ENCODE peak calls at places on chromosome 22, in nine cellular contexts. C, H, Q, Y, X, L, Z, D and E are unnamed samples.

GRCh38 chr22:38772624-38772873 is 16.8 kb upstream of the SUN2 start:
- DNase-seq in C (no peak), X (no peak), Q (no peak), Y (no peak), Z (no peak), H (no peak), L (no peak), D (no peak), E (no peak)

GRCh38 chr22:48649031-48649430 is 1178.6 kb downstream of the BRD1 start:
- DNase-seq in Z (no peak), Q (no peak), Y (no peak), L (no peak), X (no peak), H (no peak), C (no peak), D (no peak), E (no peak)

GRCh38 chr22:23204541-23205157 is 24.3 kb downstream of the BCR start:
- DNase-seq in Z (peak), X (peak), C (no peak), H (no peak), Q (no peak), D (no peak), L (no peak), Y (peak), E (no peak)

GRCh38 chr22:40727607-40728325 is 48.5 kb downstream of the MCHR1 start:
- DNase-seq in L (no peak), Z (no peak), Y (no peak), D (no peak), X (no peak), Q (no peak), H (no peak), C (no peak), E (no peak)

GRCh38 chr22:46728470-46728869 is 9.6 kb downstream of the CERK start:
- DNase-seq in X (no peak), Q (no peak), L (no peak), Y (no peak), Z (no peak), H (no peak), C (no peak), D (no peak), E (no peak)

GRCh38 chr22:41474878-41475451 is 6.0 kb downstream of the ACO2 start:
- DNase-seq in D (no peak), Z (no peak), Y (no peak), C (no peak), Q (no peak), X (no peak), H (no peak), L (no peak), E (no peak)

GRCh38 chr22:18067121-18067520 is 10.7 kb upstream of the PEX26 start:
- DNase-seq in Q (no peak), Y (no peak), X (no peak), D (no peak), H (no peak), C (no peak), Z (no peak), L (no peak), E (no peak)

GRCh38 chr22:47275479-47276218 is 513.2 kb downstream of the TBC1D22A start:
- DNase-seq in X (peak), Z (no peak), L (no peak), C (no peak), H (no peak), Q (no peak), Y (no peak), D (no peak), E (no peak)

GRCh38 chr22:18156878-18157713 is 7.1 kb downstream of the USP18 start:
- DNase-seq in H (peak), D (peak), X (peak), Y (peak), C (no peak), Z (peak), L (peak), Q (peak), E (no peak)

GRCh38 chr22:45425101-45425500 is 11.6 kb downstream of the RIBC2 start:
- DNase-seq in Y (no peak), C (no peak), X (no peak), D (no peak), H (no peak), Q (no peak), Z (no peak), L (no peak), E (no peak)

GRCh38 chr22:31160328-31160978 is 471 bp downstream of the RNF185 start:
- DNase-seq in C (no peak), X (no peak), H (no peak), Q (no peak), D (peak), Y (no peak), L (no peak), Z (no peak), E (no peak)

GRCh38 chr22:50599816-50600454 is 658 bp upstream of the MAPK8IP2 start:
- DNase-seq in Q (peak), L (peak), Z (peak), H (peak), D (peak), X (peak), Y (no peak), C (no peak), E (peak)

GRCh38 chr22:33271390-33272161 is 213.4 kb upstream of the SYN3 start:
- DNase-seq in D (peak), C (peak), Y (no peak), X (peak), Z (peak), Q (peak), L (no peak), H (no peak), E (peak)

GRCh38 chr22:17481424-17481823 is 81.9 kb upstream of the SLC25A18 start:
- DNase-seq in Y (no peak), L (no peak), C (no peak), Z (no peak), X (no peak), Q (no peak), H (no peak), D (no peak), E (no peak)

GRCh38 chr22:41023299-41023623 is 69.1 kb upstream of the EP300 start:
- DNase-seq in X (no peak), C (no peak), Z (no peak), D (no peak), H (no peak), L (no peak), Q (peak), Y (no peak), E (no peak)

GRCh38 chr22:28329582-28330073 is 350.0 kb downstream of the TTC28 start:
- DNase-seq in Z (no peak), H (no peak), Q (no peak), L (no peak), Y (peak), X (no peak), D (no peak), C (no peak), E (no peak)

GRCh38 chr22:42553475-42554361 is at the start of gene SERHL2:
- DNase-seq in C (peak), H (peak), Z (peak), D (peak), X (peak), L (peak), Y (peak), Q (peak), E (peak)

GRCh38 chr22:41403532-41404318 is 22.0 kb downstream of the TEF start:
- DNase-seq in X (peak), Y (peak), L (peak), C (peak), D (peak), Z (peak), H (peak), Q (peak), E (peak)

GRCh38 chr22:32676196-32676595 is 125.3 kb upstream of the TIMP3 start:
- DNase-seq in X (peak), C (no peak), Z (no peak), H (no peak), L (no peak), Y (no peak), D (no peak), Q (no peak), E (no peak)

GRCh38 chr22:48569476-48570233 is 1258.0 kb downstream of the BRD1 start:
- DNase-seq in D (no peak), H (no peak), Y (no peak), L (no peak), X (no peak), Z (no peak), C (no peak), Q (no peak), E (no peak)

GRCh38 chr22:21651521-21652009 is 9.5 kb downstream of the SDF2L1 start:
- DNase-seq in C (no peak), D (no peak), Y (no peak), X (no peak), L (no peak), Z (no peak), H (no peak), Q (peak), E (no peak)

GRCh38 chr22:11066458-11067285 is 4461.3 kb upstream of the OR11H1 start:
- DNase-seq in D (no peak), H (no peak), X (no peak), L (no peak), Q (no peak), Y (no peak), Z (no peak), C (no peak), E (no peak)

GRCh38 chr22:40101417-40102101 is 76.2 kb upstream of the TNRC6B start:
- DNase-seq in L (no peak), C (no peak), H (no peak), Y (no peak), X (no peak), Q (peak), D (no peak), Z (no peak), E (no peak)

GRCh38 chr22:31852691-31853370 is 91.5 kb upstream of the YWHAH start:
- DNase-seq in Q (peak), L (no peak), D (no peak), H (no peak), Y (no peak), X (no peak), Z (no peak), C (no peak), E (no peak)

GRCh38 chr22:17412232-17412631 is 43.0 kb downstream of the CECR2 start:
- DNase-seq in C (no peak), Q (peak), D (no peak), Z (no peak), L (peak), Y (no peak), H (no peak), X (no peak), E (no peak)

GRCh38 chr22:46641829-46642266 is 21.7 kb downstream of the GRAMD4 start:
- DNase-seq in Y (no peak), Z (no peak), Q (no peak), H (no peak), C (no peak), D (no peak), L (no peak), X (no peak), E (no peak)

GRCh38 chr22:40204331-40205116 is 26.8 kb downstream of the TNRC6B start:
- DNase-seq in Z (peak), C (no peak), D (no peak), L (no peak), H (no peak), X (peak), Y (no peak), Q (no peak), E (no peak)

GRCh38 chr22:47209077-47209514 is 446.6 kb downstream of the TBC1D22A start:
- DNase-seq in Y (no peak), H (no peak), C (no peak), L (no peak), X (no peak), D (no peak), Q (no peak), Z (no peak), E (no peak)

GRCh38 chr22:28759861-28760560 is 12.5 kb upstream of the CCDC117 start:
- DNase-seq in Y (no peak), D (no peak), Q (peak), H (no peak), C (no peak), X (no peak), L (peak), Z (no peak), E (no peak)

GRCh38 chr22:19086944-19087343 is 35.3 kb downstream of the DGCR2 start:
- DNase-seq in D (no peak), H (no peak), L (no peak), Q (no peak), X (no peak), Y (no peak), Z (no peak), C (no peak), E (no peak)

GRCh38 chr22:39221999-39222686 is 22.6 kb downstream of the PDGFB start:
- DNase-seq in Z (no peak), D (peak), L (no peak), C (no peak), H (no peak), Y (no peak), X (no peak), Q (no peak), E (no peak)

GRCh38 chr22:23777776-23778575 is 5.3 kb downstream of the MMP11 start:
- DNase-seq in Q (no peak), X (no peak), C (no peak), L (no peak), D (peak), Y (no peak), H (no peak), Z (peak), E (no peak)

GRCh38 chr22:46064966-46065666 is 85.2 kb upstream of the PPARA start:
- DNase-seq in Y (no peak), H (no peak), L (no peak), Q (no peak), X (no peak), Z (peak), C (no peak), D (peak), E (no peak)

GRCh38 chr22:22697377-22698120 is 53.1 kb downstream of the GGTLC2 start:
- DNase-seq in Q (no peak), D (no peak), H (no peak), X (no peak), Y (no peak), C (no peak), L (peak), Z (no peak), E (no peak)

GRCh38 chr22:28172948-28173360 is 253.9 kb upstream of the PITPNB start:
- DNase-seq in D (no peak), Q (no peak), H (no peak), L (no peak), Y (no peak), C (no peak), X (peak), Z (no peak), E (no peak)

GRCh38 chr22:32701021-32701420 is 100.5 kb upstream of the TIMP3 start:
- DNase-seq in Z (no peak), Q (no peak), C (no peak), X (peak), D (no peak), L (no peak), H (no peak), Y (peak), E (no peak)

GRCh38 chr22:44331881-44332714 is 19.3 kb upstream of the SHISAL1 start:
- DNase-seq in C (no peak), Q (peak), Z (peak), L (peak), D (no peak), Y (no peak), H (no peak), X (peak), E (no peak)
- TF ChIP-seq CTCF in C (no peak), Q (peak), Z (peak), L (no peak), D (no peak), Y (no peak), H (no peak), X (no peak), E (no peak)

DNA sequence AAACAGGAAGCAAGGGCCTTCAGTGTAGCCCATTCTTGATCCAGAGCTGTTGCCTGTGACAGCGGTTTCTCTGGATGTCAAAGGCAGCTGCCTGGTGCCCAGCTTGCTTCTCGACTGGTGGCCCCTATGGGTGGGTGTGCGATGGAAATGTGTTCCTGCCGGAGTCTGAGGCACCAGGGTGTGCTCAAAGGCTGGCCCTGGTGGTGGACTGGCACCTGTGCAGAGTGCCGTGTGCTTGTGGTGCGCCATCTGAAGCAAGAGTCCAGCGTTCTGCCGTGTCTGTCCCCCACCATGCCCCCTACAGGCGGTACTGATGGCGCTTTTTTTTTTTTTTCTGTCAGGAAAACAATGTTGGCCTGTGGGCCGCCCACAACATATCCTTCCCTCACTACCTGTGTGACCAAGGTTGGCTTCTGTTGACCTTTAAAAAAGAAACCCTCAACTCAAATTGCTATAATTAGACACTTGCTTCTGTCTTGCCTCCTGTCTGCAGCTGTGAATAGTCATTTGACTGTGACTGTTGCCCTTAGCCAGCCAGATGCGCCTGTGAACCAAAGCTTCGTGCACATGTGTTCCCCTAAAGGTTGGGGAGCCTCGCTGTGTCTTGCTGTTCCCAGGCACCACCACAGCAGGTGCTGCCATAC is 4.7 kb upstream of the RANBP1 start:
- DNase-seq in H (no peak), Y (peak), L (peak), X (peak), D (no peak), Q (peak), Z (peak), C (no peak), E (no peak)
- TF ChIP-seq CTCF in H (no peak), Y (peak), L (peak), X (no peak), D (peak), Q (peak), Z (peak), C (no peak), E (no peak)

DNA sequence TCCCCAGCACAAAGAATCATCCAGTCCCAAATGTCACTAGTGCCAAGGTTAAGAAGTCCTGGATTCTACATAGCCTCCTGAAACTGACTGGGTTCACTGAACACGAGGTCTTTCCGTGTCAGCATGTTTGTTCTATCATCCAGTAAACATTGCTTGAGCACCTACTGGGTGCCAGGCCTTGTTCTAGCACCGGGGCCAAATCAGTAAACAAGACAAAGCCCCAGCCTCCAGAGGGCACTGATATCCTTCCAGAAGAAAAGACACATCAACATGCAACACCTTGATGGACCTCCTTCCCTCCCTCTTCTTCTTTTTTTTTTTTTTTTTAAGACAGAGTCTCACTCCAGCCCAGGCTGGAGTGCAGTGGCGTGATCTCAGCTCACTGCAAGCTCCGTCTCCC is 26.9 kb downstream of the TPST2 start:
- DNase-seq in C (no peak), Y (no peak), Z (no peak), H (no peak), D (no peak), Q (no peak), X (no peak), L (peak), E (no peak)
- TF ChIP-seq CTCF in C (no peak), Y (no peak), Z (peak), H (no peak), D (no peak), Q (no peak), X (no peak), L (peak), E (no peak)

DNA sequence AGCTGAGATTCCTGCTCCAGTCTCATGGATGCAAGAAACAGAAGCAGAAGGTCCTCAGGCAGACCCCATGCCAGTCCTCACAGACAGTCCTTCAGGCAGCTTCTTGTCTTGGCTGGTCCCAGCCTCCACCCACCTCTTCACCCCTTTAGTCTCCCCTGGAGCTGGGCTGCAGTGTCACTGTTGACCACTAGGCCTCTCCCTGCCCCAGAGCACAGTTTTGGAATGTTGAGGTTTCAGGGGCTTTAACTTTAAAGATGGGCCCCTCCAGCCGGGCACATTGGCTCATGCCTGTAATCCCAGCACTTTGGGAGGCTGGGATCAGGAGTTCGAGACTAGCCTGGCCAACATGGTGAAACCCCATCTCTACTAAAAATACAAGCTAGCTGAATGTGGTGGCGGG is 39.5 kb upstream of the GCAT start:
- DNase-seq in L (peak), Z (no peak), X (no peak), H (no peak), Y (no peak), D (no peak), C (no peak), Q (no peak), E (no peak)
- TF ChIP-seq CTCF in L (peak), Z (peak), X (no peak), H (peak), Y (peak), D (no peak), C (no peak), Q (peak), E (no peak)

GRCh38 chr22:35589736-35590079 is 27.4 kb downstream of the MB start:
- DNase-seq in L (no peak), C (no peak), H (no peak), X (no peak), Y (no peak), Q (no peak), D (no peak), Z (no peak), E (no peak)

GRCh38 chr22:35587896-35588295 is 29.2 kb downstream of the MB start:
- DNase-seq in Q (no peak), Z (no peak), Y (no peak), D (no peak), C (no peak), H (no peak), L (no peak), X (no peak), E (no peak)

GRCh38 chr22:35590634-35591295 is 26.4 kb downstream of the MB start:
- DNase-seq in H (peak), D (no peak), X (no peak), Z (no peak), C (no peak), Y (no peak), L (no peak), Q (no peak), E (no peak)

GRCh38 chr22:35587447-35587870 is 29.7 kb downstream of the MB start:
- DNase-seq in Z (peak), L (no peak), H (peak), C (no peak), Y (no peak), X (no peak), Q (no peak), D (peak), E (no peak)

DNA sequence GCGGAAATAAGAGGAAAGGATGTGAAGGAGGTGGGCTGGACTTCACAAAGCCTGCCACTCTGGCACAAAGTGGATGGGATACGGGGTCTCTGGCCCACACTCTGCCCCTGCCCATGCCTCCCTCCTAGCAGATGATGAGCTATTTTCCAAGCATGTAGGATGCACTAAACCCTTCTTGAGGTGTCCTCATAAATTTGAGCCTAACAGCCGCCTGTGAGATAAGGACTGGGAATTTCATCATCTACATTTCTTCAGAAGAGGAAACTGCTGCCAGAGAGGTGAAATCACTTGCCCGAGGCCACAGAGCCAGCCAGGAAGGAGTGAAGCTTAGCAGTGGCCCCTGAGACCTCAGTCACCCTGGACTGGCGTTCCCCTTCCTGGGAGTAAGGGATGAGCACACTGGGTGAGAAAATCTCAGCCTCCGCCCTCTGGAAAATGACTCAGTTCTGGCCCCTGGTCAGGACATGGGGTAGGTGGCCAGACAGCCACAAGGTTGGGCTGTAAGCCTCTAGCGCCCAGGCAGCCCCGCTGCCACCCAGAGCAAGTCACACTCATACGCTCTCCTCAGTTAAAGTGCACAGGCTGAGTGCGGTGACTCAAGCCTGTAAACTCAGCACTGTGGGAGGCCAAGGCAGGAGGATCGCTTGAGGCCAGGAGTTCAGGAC is 27.9 kb downstream of the MB start:
- DNase-seq in Z (no peak), L (no peak), X (peak), Q (no peak), D (peak), C (no peak), Y (no peak), H (peak), E (no peak)
- TF ChIP-seq CTCF in Z (no peak), L (no peak), X (no peak), Q (no peak), D (no peak), C (no peak), Y (no peak), H (no peak), E (no peak)

GRCh38 chr22:43828711-43829447 is 16.8 kb upstream of the EFCAB6 start:
- DNase-seq in X (no peak), L (peak), Q (no peak), D (peak), Y (no peak), H (no peak), Z (peak), C (no peak), E (no peak)
- TF ChIP-seq CTCF in X (no peak), L (no peak), Q (peak), D (no peak), Y (no peak), H (no peak), Z (peak), C (no peak), E (no peak)

GRCh38 chr22:26134654-26135330 is 34.5 kb upstream of the SEZ6L start:
- DNase-seq in Y (no peak), C (no peak), Z (no peak), Q (no peak), D (no peak), L (peak), H (no peak), X (no peak), E (no peak)
- TF ChIP-seq CTCF in Y (no peak), C (no peak), Z (no peak), Q (peak), D (no peak), L (peak), H (no peak), X (no peak), E (no peak)